ENCODE peak calls at places on chromosomes 3 and 15, in six cellular contexts. I is IMR-90, Z is neuronal stem cell, J is trophoblast cell, G is mesenchymal stem cell, X is H1. Y is an unnamed sample.

GRCh38 chr3:4426782-4427344 is 40.2 kb downstream of the SUMF1 start:
- DNase-seq in I (peak; percentile 91), Z (no peak), J (no peak), G (peak; percentile 96), X (no peak), Y (no peak)

GRCh38 chr3:159127021-159127392 is 325.2 kb downstream of the MFSD1 start:
- DNase-seq in I (no peak), Z (no peak), J (no peak), G (no peak), X (no peak), Y (no peak)

GRCh38 chr3:12808587-12808986 is 12.1 kb downstream of the CAND2 start:
- DNase-seq in I (no peak), Z (no peak), J (no peak), G (no peak), X (no peak), Y (no peak)

GRCh38 chr15:62649793-62650420 is 392.6 kb upstream of the TPM1 start:
- DNase-seq in I (peak; percentile 58), Z (no peak), J (no peak), G (no peak), X (no peak), Y (no peak)

GRCh38 chr3:131033480-131034080 is 6.9 kb downstream of the NEK11 start:
- DNase-seq in I (peak; percentile 55), Z (peak; percentile 39), J (peak; percentile 18), G (peak; percentile 51), X (no peak), Y (no peak)

GRCh38 chr3:32455609-32456428 is 46.8 kb downstream of the CMTM6 start:
- DNase-seq in I (no peak), Z (no peak), J (no peak), G (no peak), X (no peak), Y (no peak)

GRCh38 chr3:107263269-107264021 is 113.8 kb upstream of the CCDC54 start:
- DNase-seq in I (no peak), Z (no peak), J (no peak), G (peak; percentile 58), X (no peak), Y (no peak)

GRCh38 chr15:51672100-51672731 is 9.1 kb upstream of the SCG3 start:
- DNase-seq in I (no peak), Z (peak; percentile 6), J (no peak), G (no peak), X (no peak), Y (no peak)

GRCh38 chr15:25416693-25417092 is 22.1 kb downstream of the UBE3A start:
- DNase-seq in I (peak; percentile 24), Z (peak; percentile 14), J (no peak), G (no peak), X (no peak), Y (no peak)

GRCh38 chr3:58158427-58159153 is 52.2 kb downstream of the DNASE1L3 start:
- DNase-seq in I (no peak), Z (no peak), J (no peak), G (no peak), X (no peak), Y (no peak)

GRCh38 chr3:164458986-164459385 is 619.3 kb downstream of the SI start:
- DNase-seq in I (no peak), Z (no peak), J (no peak), G (peak; percentile 75), X (no peak), Y (no peak)

GRCh38 chr3:172092658-172093057 is 53.3 kb downstream of the FNDC3B start:
- DNase-seq in I (no peak), Z (no peak), J (no peak), G (no peak), X (no peak), Y (no peak)

GRCh38 chr15:73034213-73034612 is 18.1 kb upstream of the NEO1 start:
- DNase-seq in I (no peak), Z (no peak), J (no peak), G (no peak), X (no peak), Y (no peak)

GRCh38 chr3:18618723-18619122 is 193.6 kb upstream of the SATB1 start:
- DNase-seq in I (no peak), Z (no peak), J (no peak), G (no peak), X (no peak), Y (no peak)

GRCh38 chr3:143979041-143979440 is 7.4 kb downstream of the DIPK2A start:
- DNase-seq in I (no peak), Z (no peak), J (no peak), G (no peak), X (no peak), Y (no peak)

DNA sequence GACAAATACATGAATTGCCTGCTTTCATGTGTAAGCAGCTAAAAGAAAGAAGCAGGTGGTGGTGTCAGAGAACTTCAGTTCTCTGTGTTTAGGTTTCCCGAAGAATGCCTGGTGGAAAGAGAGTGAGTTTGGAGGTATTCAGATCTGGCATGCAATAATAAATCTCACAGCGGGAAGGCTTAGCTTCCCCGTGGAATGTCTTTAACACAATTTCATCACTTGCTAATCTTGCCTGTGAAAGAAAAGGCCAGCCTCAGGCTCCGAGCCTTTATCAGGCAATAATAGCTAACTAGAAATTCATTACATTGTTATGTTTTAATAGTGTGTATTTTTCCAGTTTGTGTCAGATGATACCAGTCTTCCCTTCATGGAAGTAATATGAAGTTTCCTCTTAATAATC is 220.3 kb downstream of the PDZRN3 start:
- DNase-seq in I (no peak), Z (peak; percentile 9), J (no peak), G (no peak), X (no peak), Y (no peak)
- H3K4me1 ChIP-seq in I (peaks cover 26% of the 10 kb centered on the region), Z (peaks cover 13% of the 10 kb centered on the region), J (peaks cover 4% of the 10 kb centered on the region), G (peaks cover 4% of the 10 kb centered on the region), X (peaks cover 3% of the 10 kb centered on the region), Y (no peaks in the 10 kb centered on the region)

GRCh38 chr15:101190196-101190595 is 61.7 kb downstream of the CHSY1 start:
- DNase-seq in I (peak; percentile 38), Z (no peak), J (no peak), G (no peak), X (no peak), Y (no peak)
- H3K23ac ChIP-seq in I (peak overlapping the region; percentile 88), Z (no peak overlapping the region), J (no peak overlapping the region), G (no peak overlapping the region), X (no peak overlapping the region), Y (no peak overlapping the region)

GRCh38 chr3:138549578-138549977 is 44.5 kb downstream of the CEP70 start:
- DNase-seq in I (no peak), Z (no peak), J (no peak), G (no peak), X (no peak), Y (no peak)
- H3K9me3 ChIP-seq in I (peaks cover 9% of the 10 kb centered on the region), Z (peaks cover 27% of the 10 kb centered on the region), J (peaks cover 6% of the 10 kb centered on the region), G (peaks cover 51% of the 10 kb centered on the region), X (peaks cover 22% of the 10 kb centered on the region), Y (peaks cover 17% of the 10 kb centered on the region)

GRCh38 chr15:39585871-39586301 is 5.0 kb downstream of the THBS1 start:
- DNase-seq in I (no peak), Z (no peak), J (no peak), G (peak; percentile 19), X (no peak), Y (no peak)
- H3K4me1 ChIP-seq in I (no peaks in the 10 kb centered on the region), Z (peaks cover 11% of the 10 kb centered on the region), J (peaks cover 12% of the 10 kb centered on the region), G (peaks cover 25% of the 10 kb centered on the region), X (peaks cover 4% of the 10 kb centered on the region), Y (no peaks in the 10 kb centered on the region)

DNA sequence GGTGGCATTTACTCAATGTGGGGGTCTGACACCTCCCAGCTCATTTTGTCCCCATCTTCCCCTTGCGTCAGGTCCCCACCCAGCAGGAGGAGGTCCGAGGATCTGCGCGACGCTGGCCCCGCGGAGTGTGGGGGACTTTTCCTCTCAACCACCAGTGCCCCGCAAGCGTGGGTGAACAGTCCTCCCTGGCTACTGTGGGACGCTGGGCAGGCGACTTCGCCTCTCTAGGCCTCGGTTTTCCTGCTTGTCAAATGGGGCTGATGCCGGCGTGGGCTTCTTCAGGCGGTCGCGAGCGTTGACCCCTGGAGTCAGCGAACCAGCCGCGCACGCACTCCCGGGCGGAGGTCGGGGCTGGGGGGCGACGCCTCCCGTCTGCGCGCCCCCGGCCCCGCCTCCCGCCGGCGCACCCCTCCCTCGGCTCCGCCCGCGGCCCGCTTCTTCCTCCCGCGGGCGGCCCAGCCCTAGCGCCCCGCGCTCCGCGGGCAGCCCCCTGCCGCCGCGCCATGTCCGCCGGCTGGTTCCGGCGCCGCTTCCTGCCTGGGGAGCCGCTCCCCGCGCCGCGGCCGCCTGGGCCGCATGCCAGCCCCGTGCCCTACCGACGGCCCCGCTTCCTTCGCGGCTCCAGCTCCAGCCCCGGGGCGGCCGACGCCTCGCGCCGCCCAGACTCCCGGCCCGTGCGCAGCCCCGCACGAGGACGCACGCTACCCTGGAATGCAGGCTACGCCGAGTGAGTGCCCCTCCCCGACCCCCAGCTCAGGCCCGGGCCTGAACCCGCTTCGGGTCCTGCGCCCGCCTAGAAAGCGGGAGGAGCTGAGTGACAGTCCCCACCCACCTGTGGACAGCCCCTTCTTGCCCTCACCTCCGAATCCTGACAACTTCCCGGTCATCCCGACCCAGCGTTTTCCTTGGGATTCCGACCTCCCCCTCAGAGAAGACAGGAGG is at the start of gene PPM1M:
- DNase-seq in I (peak; percentile 31), Z (peak; percentile 45), J (no peak), G (peak; percentile 53), X (peak; percentile 83), Y (peak; percentile 73)
- H3K23ac ChIP-seq in I (peak within 1 kb of the TSS; percentile 91), Z (peak within 1 kb of the TSS; percentile 86), J (no peak within 1 kb of the TSS), G (peak within 1 kb of the TSS; percentile 90), X (no peak within 1 kb of the TSS), Y (no peak within 1 kb of the TSS)